ENCODE peak calls at places on chromosomes 13 and 19, in five cellular contexts. R is ovary, S is upper lobe of left lung, X is SK-N-SH, T is sigmoid colon. O is an unnamed sample.

GRCh38 chr19:16001481-16002312 is 52.9 kb downstream of the OR10H4 start:
- DNase-seq in R (peak; percentile 36), S (no peak), X (no peak), T (no peak), O (peak; percentile 16)

GRCh38 chr19:4007836-4008539 is 452 bp downstream of the PIAS4 start:
- DNase-seq in R (peak; percentile 63), S (no peak), X (peak; percentile 63), T (no peak), O (no peak)

GRCh38 chr19:1624458-1624857 is 19.2 kb upstream of the UQCR11 start:
- DNase-seq in R (peak; percentile 60), S (no peak), X (peak; percentile 88), T (peak; percentile 78), O (no peak)

GRCh38 chr13:44013666-44014291 is 134.1 kb downstream of the LACC1 start:
- DNase-seq in R (no peak), S (no peak), X (no peak), T (no peak), O (no peak)

GRCh38 chr13:48402325-48402962 is 10.5 kb downstream of the LPAR6 start:
- DNase-seq in R (no peak), S (no peak), X (no peak), T (no peak), O (no peak)

GRCh38 chr13:25062479-25062878 is 33.5 kb upstream of the PABPC3 start:
- DNase-seq in R (no peak), S (no peak), X (no peak), T (no peak), O (no peak)

GRCh38 chr13:46089213-46089612 is 15.6 kb downstream of the CPB2 start:
- DNase-seq in R (no peak), S (no peak), X (no peak), T (no peak), O (no peak)

GRCh38 chr19:928471-929259 is 2.8 kb downstream of the ARID3A start:
- DNase-seq in R (no peak), S (peak; percentile 79), X (no peak), T (no peak), O (no peak)

GRCh38 chr19:14476663-14477401 is 1.7 kb upstream of the PTGER1 start:
- DNase-seq in R (no peak), S (no peak), X (peak; percentile 36), T (peak; percentile 84), O (no peak)

GRCh38 chr19:47723573-47723923 is 10.3 kb downstream of the EHD2 start:
- DNase-seq in R (peak; percentile 66), S (no peak), X (no peak), T (peak; percentile 95), O (peak; percentile 55)

GRCh38 chr19:3788991-3789778 is 3.0 kb upstream of the MATK start:
- DNase-seq in R (no peak), S (no peak), X (no peak), T (no peak), O (no peak)

GRCh38 chr13:40318366-40318765 is 348.1 kb downstream of the FOXO1 start:
- DNase-seq in R (peak; percentile 49), S (no peak), X (peak; percentile 36), T (no peak), O (no peak)

GRCh38 chr13:101209206-101209893 is 207.0 kb downstream of the NALCN start:
- DNase-seq in R (no peak), S (no peak), X (no peak), T (no peak), O (no peak)

GRCh38 chr19:15644816-15645215 is 4.1 kb downstream of the CYP4F3 start:
- DNase-seq in R (no peak), S (no peak), X (no peak), T (no peak), O (no peak)

GRCh38 chr19:36009220-36009619 is 607 bp upstream of the SYNE4 start:
- DNase-seq in R (peak; percentile 83), S (peak; percentile 94), X (peak; percentile 90), T (peak; percentile 90), O (peak; percentile 42)

GRCh38 chr13:112103971-112104872 is 37.3 kb downstream of the SOX1 start:
- DNase-seq in R (no peak), S (peak; percentile 81), X (no peak), T (peak; percentile 48), O (no peak)

GRCh38 chr19:3201072-3201700 is 15.5 kb downstream of the NCLN start:
- DNase-seq in R (no peak), S (peak; percentile 78), X (no peak), T (no peak), O (no peak)

GRCh38 chr13:30463820-30464495 is 1.8 kb downstream of the HMGB1 start:
- DNase-seq in R (no peak), S (no peak), X (no peak), T (peak; percentile 76), O (peak; percentile 18)

GRCh38 chr13:30907167-30907761 is 1.2 kb downstream of the MEDAG start:
- DNase-seq in R (peak; percentile 44), S (no peak), X (peak; percentile 52), T (no peak), O (no peak)

GRCh38 chr19:7516281-7516862 is 469 bp downstream of the ZNF358 start:
- DNase-seq in R (peak; percentile 61), S (peak; percentile 83), X (no peak), T (peak; percentile 69), O (no peak)

DNA sequence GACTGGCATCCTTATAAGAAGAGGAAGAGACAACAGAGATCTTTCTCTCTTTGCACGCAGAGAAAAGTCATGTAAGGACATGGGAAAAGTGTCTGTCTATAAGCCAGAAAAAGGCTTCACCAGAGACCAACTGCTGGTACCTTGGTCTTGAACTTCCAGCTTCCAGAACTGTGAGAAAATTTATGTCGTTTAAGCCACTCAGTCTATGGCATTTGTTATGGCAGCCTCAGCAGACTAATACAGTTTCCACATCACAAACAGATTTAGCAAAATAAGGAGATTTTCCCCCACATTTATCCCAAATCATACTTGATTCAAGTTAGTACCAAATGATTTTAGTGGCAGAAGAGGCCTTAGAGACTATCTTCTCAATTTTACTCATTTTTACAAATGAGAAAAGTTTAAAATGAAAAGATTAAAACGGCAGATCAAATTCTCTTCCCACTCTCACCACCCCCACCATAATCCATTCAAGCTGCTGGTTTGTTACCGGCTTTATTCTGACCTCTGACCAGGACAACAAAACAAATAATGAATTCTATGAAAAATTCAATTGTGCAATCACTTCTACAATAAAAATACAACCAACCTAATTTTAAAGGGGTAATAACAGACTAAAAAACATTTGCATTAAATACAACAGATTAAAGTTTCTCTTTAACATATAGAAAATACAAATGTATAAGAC is 316.3 kb downstream of the TBC1D4 start:
- DNase-seq in R (no peak), S (no peak), X (no peak), T (no peak), O (no peak)
- TF ChIP-seq EP300 in R (no peak), S (no peak), X (no peak), T (no peak), O (no peak)

GRCh38 chr19:28234637-28235036 is 978.3 kb downstream of the UQCRFS1 start:
- DNase-seq in R (no peak), S (no peak), X (no peak), T (no peak), O (no peak)
- TF ChIP-seq EP300 in R (no peak), S (no peak), X (no peak), T (no peak), O (no peak)

GRCh38 chr13:70338608-70339007 is 230.4 kb upstream of the KLHL1 start:
- DNase-seq in R (no peak), S (no peak), X (no peak), T (no peak), O (no peak)
- TF ChIP-seq EP300 in R (no peak), S (no peak), X (no peak), T (no peak), O (no peak)

DNA sequence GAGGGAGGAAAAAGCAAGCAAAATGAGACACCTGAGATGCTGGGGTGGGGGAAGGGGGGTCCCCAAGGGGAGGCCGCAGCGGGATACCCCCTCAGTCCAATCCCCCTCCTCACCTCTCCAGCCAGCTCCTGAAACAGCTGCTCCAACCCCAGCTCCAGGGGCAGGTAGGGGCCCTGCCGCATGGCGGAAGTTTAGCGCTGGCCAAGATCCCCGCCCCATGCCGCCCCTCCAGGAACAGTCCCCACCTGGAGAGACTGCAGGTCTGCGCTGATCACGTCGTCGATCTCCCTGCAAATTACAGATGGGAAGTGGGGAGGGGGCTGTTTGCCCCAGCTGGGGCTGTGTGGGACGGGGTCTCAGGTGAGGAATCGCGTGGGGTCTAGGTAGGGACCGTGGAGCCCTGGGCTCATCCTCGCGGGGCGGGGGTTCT is 9.0 kb downstream of the CAPN12 start:
- DNase-seq in R (peak; percentile 53), S (peak; percentile 77), X (peak; percentile 81), T (peak; percentile 66), O (no peak)
- TF ChIP-seq EP300 in R (no peak), S (no peak), X (no peak), T (no peak), O (no peak)

DNA sequence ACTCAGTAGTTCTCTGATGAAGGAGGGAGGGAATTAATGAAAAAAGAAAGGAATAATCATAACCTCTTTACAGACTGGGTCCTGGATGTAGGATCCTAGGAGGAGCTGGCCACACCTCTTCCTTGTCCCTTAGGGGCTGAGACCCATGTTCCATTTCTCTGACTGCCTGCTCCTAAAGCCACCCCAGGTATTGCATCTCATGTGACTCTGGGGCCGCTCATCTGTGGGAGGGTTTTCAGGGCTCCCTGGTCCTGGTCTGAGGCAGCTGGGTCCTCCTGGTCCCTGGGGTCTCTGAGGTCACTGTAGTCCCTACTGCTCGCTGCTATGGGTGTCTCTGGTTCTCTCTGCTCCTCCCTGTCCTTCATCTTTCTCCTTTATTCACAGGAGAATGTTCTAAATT is 2.9 kb downstream of the CEACAM21 start:
- DNase-seq in R (no peak), S (no peak), X (no peak), T (no peak), O (no peak)
- TF ChIP-seq EP300 in R (no peak), S (no peak), X (no peak), T (no peak), O (no peak)

DNA sequence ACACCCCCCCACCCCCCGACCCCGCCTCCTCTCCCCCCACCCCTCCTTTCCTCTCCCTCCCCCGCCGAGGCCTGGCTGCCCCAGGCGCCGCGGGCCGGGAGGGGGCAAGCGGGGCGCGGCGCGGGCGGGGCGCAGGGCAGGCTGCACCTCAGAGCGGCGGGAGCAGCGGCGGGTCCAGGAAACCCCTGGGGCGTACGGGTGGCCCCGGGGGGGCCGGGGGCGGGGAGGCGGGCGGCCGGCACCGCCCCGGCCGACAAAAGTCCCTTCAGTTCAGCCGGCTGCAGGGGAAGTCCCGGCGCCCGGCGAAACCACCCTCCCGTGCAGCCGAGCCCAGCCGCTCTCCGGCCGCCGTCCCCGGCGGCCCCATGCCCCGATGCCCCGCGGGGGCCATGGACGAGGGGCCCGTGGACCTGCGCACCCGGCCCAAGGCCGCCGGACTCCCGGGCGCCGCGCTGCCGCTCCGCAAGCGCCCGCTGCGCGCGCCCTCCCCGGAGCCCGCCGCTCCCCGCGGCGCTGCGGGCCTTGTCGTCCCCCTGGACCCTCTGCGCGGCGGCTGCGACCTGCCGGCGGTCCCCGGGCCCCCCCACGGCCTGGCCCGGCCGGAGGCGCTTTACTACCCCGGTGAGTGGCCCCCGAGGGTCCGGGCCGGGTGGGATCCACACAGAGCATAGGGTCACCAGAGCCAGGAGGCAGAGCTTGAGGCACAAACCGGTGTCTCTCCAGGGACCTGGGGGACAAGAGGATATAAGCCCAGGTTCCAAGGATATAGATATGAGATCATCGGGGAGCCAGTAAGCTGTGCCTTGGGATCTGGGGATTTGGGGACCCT is at the start of gene BCL3:
- DNase-seq in R (peak; percentile 79), S (peak; percentile 96), X (peak; percentile 76), T (peak; percentile 80), O (no peak)
- TF ChIP-seq EP300 in R (no peak), S (no peak), X (no peak), T (no peak), O (no peak)

DNA sequence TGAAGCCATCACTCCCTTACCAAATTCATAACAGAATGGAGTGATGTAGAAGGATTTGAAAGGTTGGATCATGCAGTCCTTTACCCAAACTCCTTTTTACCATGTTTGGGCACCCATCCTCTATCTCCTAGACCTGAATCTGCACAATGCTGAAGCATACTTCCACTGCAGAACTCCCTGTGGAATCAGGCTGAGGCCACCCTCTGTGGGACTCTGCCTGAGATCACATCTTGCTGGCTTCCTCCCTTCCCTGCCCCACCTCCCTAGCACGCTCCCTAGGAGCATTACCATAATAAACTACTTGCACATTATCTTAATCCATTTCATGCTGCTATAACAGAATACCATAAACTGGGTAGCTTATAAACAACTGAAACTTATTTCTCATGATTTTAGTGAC is 68.4 kb upstream of the VSTM2B start:
- DNase-seq in R (no peak), S (no peak), X (no peak), T (no peak), O (no peak)
- TF ChIP-seq EP300 in R (no peak), S (no peak), X (no peak), T (no peak), O (no peak)

O was measured in tibial nerve.